ENCODE peak calls at places on chromosomes 7 and 10, in six cellular contexts. W is foreskin keratinocyte, Q is lower lobe of right lung, P is endothelial cell, O is AG09319, A is IMR-90. B is an unnamed sample.
A peak's percentile ranks its signal among the peaks of the same experiment; 100 is the strongest.

GRCh38 chr10:31171402-31172120 is 139.9 kb upstream of the ZNF438 start:
- DNase-seq in W (no peak), Q (no peak), P (no peak), O (peak; percentile 49), A (peak; percentile 67), B (no peak)

GRCh38 chr7:68185641-68186040 is 1189.0 kb downstream of the TYW1 start:
- DNase-seq in W (no peak), Q (no peak), P (no peak), O (no peak), A (no peak), B (no peak)

GRCh38 chr7:133582766-133583523 is 330.1 kb downstream of the EXOC4 start:
- DNase-seq in W (no peak), Q (no peak), P (no peak), O (peak; percentile 56), A (peak; percentile 91), B (no peak)

GRCh38 chr7:70093496-70093895 is 495.2 kb downstream of the AUTS2 start:
- DNase-seq in W (peak; percentile 69), Q (no peak), P (no peak), O (no peak), A (no peak), B (no peak)

GRCh38 chr7:19307554-19307953 is 162.3 kb upstream of the FERD3L start:
- DNase-seq in W (no peak), Q (no peak), P (no peak), O (no peak), A (no peak), B (no peak)

GRCh38 chr10:124562425-124563060 is 100.9 kb downstream of the LHPP start:
- DNase-seq in W (peak; percentile 62), Q (no peak), P (no peak), O (no peak), A (no peak), B (no peak)

GRCh38 chr7:110168010-110168409 is 922.9 kb upstream of the LRRN3 start:
- DNase-seq in W (no peak), Q (no peak), P (no peak), O (no peak), A (no peak), B (no peak)

GRCh38 chr10:30420266-30420665 is 13.7 kb upstream of the MAP3K8 start:
- DNase-seq in W (no peak), Q (no peak), P (no peak), O (no peak), A (no peak), B (no peak)

GRCh38 chr10:16950686-16951681 is 133.8 kb upstream of the RSU1 start:
- DNase-seq in W (peak; percentile 60), Q (no peak), P (peak; percentile 42), O (no peak), A (peak; percentile 66), B (no peak)

GRCh38 chr7:144388950-144389349 is 14.5 kb downstream of the NOBOX start:
- DNase-seq in W (no peak), Q (no peak), P (no peak), O (no peak), A (no peak), B (no peak)

GRCh38 chr10:31158000-31158658 is 126.5 kb upstream of the ZNF438 start:
- DNase-seq in W (no peak), Q (no peak), P (no peak), O (no peak), A (peak; percentile 81), B (no peak)

GRCh38 chr10:64555609-64556008 is 1034.4 kb downstream of the REEP3 start:
- DNase-seq in W (no peak), Q (no peak), P (no peak), O (no peak), A (no peak), B (no peak)

GRCh38 chr7:51223505-51223904 is 93.1 kb downstream of the COBL start:
- DNase-seq in W (no peak), Q (no peak), P (no peak), O (no peak), A (no peak), B (no peak)

GRCh38 chr7:78191475-78192079 is 393.0 kb downstream of the PHTF2 start:
- DNase-seq in W (no peak), Q (no peak), P (no peak), O (no peak), A (no peak), B (no peak)

GRCh38 chr10:91051834-91052233 is 130.9 kb upstream of the ANKRD1 start:
- DNase-seq in W (no peak), Q (no peak), P (no peak), O (no peak), A (no peak), B (no peak)

GRCh38 chr7:1045038-1045726 is 836 bp downstream of the GPR146 start:
- DNase-seq in W (no peak), Q (no peak), P (no peak), O (no peak), A (no peak), B (no peak)

GRCh38 chr7:121076350-121077164 is 88.0 kb downstream of the CPED1 start:
- DNase-seq in W (peak; percentile 82), Q (no peak), P (no peak), O (no peak), A (peak; percentile 93), B (no peak)

GRCh38 chr7:29657288-29657687 is 93.7 kb downstream of the PRR15 start:
- DNase-seq in W (no peak), Q (no peak), P (no peak), O (no peak), A (no peak), B (no peak)

GRCh38 chr7:48748081-48748833 is 176.1 kb upstream of the CDC14C start:
- DNase-seq in W (no peak), Q (no peak), P (no peak), O (no peak), A (no peak), B (no peak)

GRCh38 chr7:142809671-142810070 is 38.9 kb downstream of the PRSS2 start:
- DNase-seq in W (no peak), Q (no peak), P (no peak), O (no peak), A (no peak), B (no peak)

GRCh38 chr7:15648461-15648961 is 38.0 kb downstream of the MEOX2 start:
- DNase-seq in W (no peak), Q (no peak), P (no peak), O (no peak), A (no peak), B (no peak)

GRCh38 chr7:125119559-125120115 is 190.0 kb upstream of the POT1 start:
- DNase-seq in W (peak; percentile 35), Q (no peak), P (no peak), O (no peak), A (no peak), B (no peak)

GRCh38 chr7:11193131-11193867 is 219.6 kb downstream of the PHF14 start:
- DNase-seq in W (peak; percentile 30), Q (peak; percentile 52), P (peak; percentile 12), O (peak; percentile 28), A (no peak), B (no peak)

GRCh38 chr10:23192741-23193434 is 776 bp downstream of the PTF1A start:
- DNase-seq in W (no peak), Q (no peak), P (no peak), O (no peak), A (no peak), B (no peak)

GRCh38 chr7:52917982-52918578 is 117.4 kb upstream of the POM121L12 start:
- DNase-seq in W (no peak), Q (no peak), P (peak; percentile 27), O (no peak), A (no peak), B (no peak)
- TF ChIP-seq CTCF in W (no peak), Q (no peak), P (peak; percentile 75), O (no peak), A (no peak), B (no peak)

GRCh38 chr7:30791126-30791525 is 19.9 kb downstream of the MINDY4 start:
- DNase-seq in W (no peak), Q (no peak), P (peak; percentile 22), O (no peak), A (no peak), B (no peak)
- TF ChIP-seq CTCF in W (no peak), Q (peak; percentile 14), P (no peak), O (no peak), A (no peak), B (no peak)

GRCh38 chr7:102220229-102220850 is 66.3 kb upstream of the SH2B2 start:
- DNase-seq in W (peak; percentile 34), Q (no peak), P (no peak), O (no peak), A (no peak), B (no peak)
- TF ChIP-seq CTCF in W (no peak), Q (no peak), P (no peak), O (no peak), A (no peak), B (no peak)

GRCh38 chr7:12244129-12244528 is 33.0 kb downstream of the TMEM106B start:
- DNase-seq in W (no peak), Q (peak; percentile 42), P (peak; percentile 30), O (no peak), A (peak; percentile 8), B (no peak)
- TF ChIP-seq CTCF in W (peak; percentile 37), Q (peak; percentile 31), P (peak; percentile 58), O (peak; percentile 30), A (peak; percentile 11), B (peak; percentile 46)

DNA sequence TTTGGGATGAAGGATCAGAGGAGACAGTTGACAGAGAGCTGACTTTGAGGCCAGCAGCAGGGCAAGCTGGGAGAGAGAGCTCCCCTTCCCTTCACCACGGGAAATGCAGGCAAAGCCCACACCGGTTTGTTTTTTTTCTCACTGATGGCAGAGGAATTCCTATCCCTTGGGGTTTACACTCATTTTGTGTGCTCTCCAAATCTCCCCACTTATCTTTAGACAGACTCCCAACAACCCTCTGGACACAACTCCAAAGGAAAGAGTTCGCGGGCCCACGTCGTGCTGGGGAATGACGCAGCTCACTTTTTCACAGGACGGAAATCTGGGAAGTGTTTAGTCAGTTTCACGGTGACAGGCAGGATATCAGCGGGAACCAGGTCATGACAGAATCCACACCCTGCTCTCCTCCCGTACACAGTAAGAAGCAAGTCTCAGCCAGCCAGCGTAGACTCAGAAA is 68.3 kb upstream of the FAM171A1 start:
- DNase-seq in W (peak; percentile 32), Q (no peak), P (peak; percentile 42), O (no peak), A (peak; percentile 11), B (no peak)
- TF ChIP-seq CTCF in W (peak; percentile 35), Q (peak; percentile 40), P (no peak), O (peak; percentile 54), A (peak; percentile 26), B (no peak)

GRCh38 chr10:3350205-3350604 is 177.6 kb upstream of the PITRM1 start:
- DNase-seq in W (no peak), Q (no peak), P (no peak), O (no peak), A (no peak), B (no peak)
- TF ChIP-seq CTCF in W (no peak), Q (no peak), P (no peak), O (no peak), A (no peak), B (no peak)